ENCODE peak calls at places on chromosomes 4 and X, in four cellular contexts. A is activated CD4-positive, alpha-beta T cell treated with anti-CD3 and anti-CD28 coated beads for 1 hour; N is endodermal cell; W is NT2/D1. Q is an unnamed sample.

GRCh38 chr4:99190336-99190735 is 28.7 kb downstream of the ADH6 start:
- DNase-seq in A (no peak), N (no peak), W (no peak), Q (no peak)

GRCh38 chr4:76233088-76233487 is 18.4 kb upstream of the FAM47E start:
- DNase-seq in A (no peak), N (no peak), W (no peak), Q (no peak)

GRCh38 chr4:168362025-168362401 is 43.5 kb upstream of the DDX60 start:
- DNase-seq in A (no peak), N (no peak), W (no peak), Q (no peak)

GRCh38 chr4:94545296-94545695 is 93.6 kb downstream of the PDLIM5 start:
- DNase-seq in A (no peak), N (no peak), W (no peak), Q (peak; percentile 57)

GRCh38 chrX:155880586-155881157 is 473 bp upstream of the VAMP7 start:
- DNase-seq in A (no peak), N (no peak), W (no peak), Q (peak; percentile 26)

GRCh38 chr4:68905598-68906237 is 45.9 kb downstream of the UGT2A3 start:
- DNase-seq in A (no peak), N (peak; percentile 69), W (no peak), Q (no peak)

GRCh38 chr4:1797861-1798529 is 4.9 kb downstream of the FGFR3 start:
- DNase-seq in A (no peak), N (no peak), W (no peak), Q (no peak)

GRCh38 chrX:48971325-48972213 is at the start of gene KCND1:
- DNase-seq in A (no peak), N (peak; percentile 76), W (no peak), Q (peak; percentile 77)

GRCh38 chr4:81314196-81314896 is 99.3 kb upstream of the PRKG2 start:
- DNase-seq in A (no peak), N (no peak), W (no peak), Q (no peak)

GRCh38 chr4:4325321-4325720 is 35.3 kb downstream of the ZBTB49 start:
- DNase-seq in A (no peak), N (no peak), W (no peak), Q (no peak)

GRCh38 chr4:110631582-110632505 is 9.0 kb upstream of the PITX2 start:
- DNase-seq in A (no peak), N (peak; percentile 95), W (no peak), Q (peak; percentile 66)

GRCh38 chrX:50723006-50723405 is 91.0 kb downstream of the SHROOM4 start:
- DNase-seq in A (no peak), N (no peak), W (no peak), Q (no peak)

GRCh38 chr4:105944535-105944934 is 49.3 kb downstream of the NPNT start:
- DNase-seq in A (no peak), N (no peak), W (no peak), Q (peak; percentile 15)

GRCh38 chr4:54230479-54231418 is 1.7 kb downstream of the PDGFRA start:
- DNase-seq in A (no peak), N (peak; percentile 79), W (no peak), Q (peak; percentile 47)

GRCh38 chr4:78666830-78667258 is 109.3 kb upstream of the BMP2K start:
- DNase-seq in A (no peak), N (no peak), W (no peak), Q (no peak)

GRCh38 chr4:70183168-70183939 is 12.2 kb upstream of the ODAM start:
- DNase-seq in A (no peak), N (peak; percentile 71), W (peak; percentile 42), Q (no peak)

GRCh38 chrX:70452143-70452733 is 7.6 kb downstream of the DLG3 start:
- DNase-seq in A (peak; percentile 21), N (peak; percentile 83), W (no peak), Q (peak; percentile 47)

GRCh38 chrX:1027133-1027532 is 185.3 kb downstream of the CRLF2 start:
- DNase-seq in A (no peak), N (no peak), W (no peak), Q (no peak)

GRCh38 chrX:31038585-31039326 is 33.1 kb downstream of the FTHL17 start:
- DNase-seq in A (no peak), N (peak; percentile 59), W (peak; percentile 13), Q (peak; percentile 26)

GRCh38 chrX:44225667-44226066 is 117.8 kb downstream of the EFHC2 start:
- DNase-seq in A (no peak), N (no peak), W (no peak), Q (no peak)

GRCh38 chr4:83691998-83692397 is 156.1 kb downstream of the GPAT3 start:
- DNase-seq in A (no peak), N (no peak), W (no peak), Q (no peak)

GRCh38 chrX:42087960-42088359 is 164.6 kb upstream of the CASK start:
- DNase-seq in A (no peak), N (no peak), W (no peak), Q (no peak)

GRCh38 chrX:113384628-113385027 is 544.0 kb upstream of the AMOT start:
- DNase-seq in A (no peak), N (no peak), W (no peak), Q (peak; percentile 72)

GRCh38 chr4:185713272-185713671 is 98.7 kb downstream of the SORBS2 start:
- DNase-seq in A (no peak), N (no peak), W (no peak), Q (no peak)

GRCh38 chr4:47526281-47526680 is 41.2 kb downstream of the ATP10D start:
- DNase-seq in A (no peak), N (no peak), W (no peak), Q (no peak)

GRCh38 chr4:69064391-69064790 is 31.9 kb upstream of the UGT2B7 start:
- DNase-seq in A (no peak), N (no peak), W (no peak), Q (no peak)

GRCh38 chr4:186845137-186845842 is 121.6 kb upstream of the FAT1 start:
- DNase-seq in A (no peak), N (no peak), W (no peak), Q (peak; percentile 84)

GRCh38 chr4:6909970-6910339 is 329 bp downstream of the TBC1D14 start:
- DNase-seq in A (no peak), N (peak; percentile 74), W (no peak), Q (no peak)

GRCh38 chr4:165208741-165209388 is 1.5 kb downstream of the KLHL2 start:
- DNase-seq in A (no peak), N (no peak), W (no peak), Q (no peak)

GRCh38 chrX:65750674-65751469 is 83.4 kb downstream of the MSN start:
- DNase-seq in A (no peak), N (no peak), W (no peak), Q (no peak)

GRCh38 chrX:8815460-8816065 is 14.4 kb upstream of the FAM9A start:
- DNase-seq in A (no peak), N (peak; percentile 53), W (peak; percentile 48), Q (peak; percentile 50)

GRCh38 chrX:120514236-120514635 is 45.1 kb upstream of the LAMP2 start:
- DNase-seq in A (no peak), N (peak; percentile 42), W (peak; percentile 33), Q (peak; percentile 22)

GRCh38 chr4:99221980-99222379 is 2.9 kb upstream of the ADH6 start:
- DNase-seq in A (no peak), N (no peak), W (peak; percentile 16), Q (no peak)

GRCh38 chrX:23764585-23764984 is 18.4 kb upstream of the SAT1 start:
- DNase-seq in A (no peak), N (no peak), W (no peak), Q (no peak)

GRCh38 chr4:111323916-111324315 is 701.0 kb upstream of the PITX2 start:
- DNase-seq in A (no peak), N (no peak), W (no peak), Q (no peak)

GRCh38 chrX:109967151-109967550 is 35.8 kb upstream of the TMEM164 start:
- DNase-seq in A (no peak), N (no peak), W (no peak), Q (no peak)

GRCh38 chrX:130716822-130717405 is 186.1 kb downstream of the ENOX2 start:
- DNase-seq in A (no peak), N (no peak), W (no peak), Q (no peak)

GRCh38 chr4:40718571-40718970 is 31.2 kb upstream of the NSUN7 start:
- DNase-seq in A (no peak), N (peak; percentile 75), W (no peak), Q (no peak)

GRCh38 chr4:47215759-47216158 is 184.4 kb downstream of the GABRB1 start:
- DNase-seq in A (no peak), N (no peak), W (no peak), Q (no peak)

Q was measured in RPMI7951.